ENCODE peak calls at places on chromosomes 11 and 22, in nine cellular contexts. L is HCT116; F is sigmoid colon; R is lower leg skin; S is HFFc6; U is CD4-positive, alpha-beta T cell; J is fibroblast of pulmonary artery; W is upper lobe of right lung; Y is astrocyte of the cerebellum. C is an unnamed sample.

GRCh38 chr22:39315389-39315788 is 4.0 kb downstream of the RPL3 start:
- DNase-seq in Y (no peak), J (no peak), L (no peak), U (no peak), W (no peak), R (no peak), S (no peak), F (no peak), C (no peak)

GRCh38 chr11:66854231-66854661 is 2.6 kb upstream of the LRFN4 start:
- DNase-seq in L (no peak), W (peak), Y (no peak), U (no peak), F (no peak), J (no peak), S (no peak), R (no peak), C (peak)

GRCh38 chr11:6626971-6627761 is 7.9 kb upstream of the TPP1 start:
- DNase-seq in Y (no peak), J (no peak), S (no peak), W (no peak), F (no peak), R (peak), U (no peak), L (no peak), C (no peak)

GRCh38 chr22:19974233-19974861 is 32.7 kb upstream of the TXNRD2 start:
- DNase-seq in J (peak), Y (no peak), F (no peak), L (peak), R (no peak), W (no peak), S (peak), U (no peak), C (no peak)

GRCh38 chr22:35752833-35753189 is 35.1 kb downstream of the APOL5 start:
- DNase-seq in U (no peak), J (no peak), Y (no peak), L (no peak), R (no peak), W (no peak), F (no peak), S (no peak), C (no peak)

GRCh38 chr11:68950776-68951175 is 30.0 kb downstream of the MRGPRD start:
- DNase-seq in J (no peak), U (no peak), W (no peak), S (no peak), L (no peak), R (no peak), Y (no peak), F (no peak), C (no peak)

GRCh38 chr11:65426839-65427690 is 4.5 kb downstream of the NEAT1 start:
- DNase-seq in Y (no peak), F (peak), J (peak), U (peak), W (peak), L (peak), R (peak), S (peak), C (peak)

GRCh38 chr11:34466802-34467488 is 28.2 kb downstream of the CAT start:
- DNase-seq in F (no peak), Y (no peak), U (no peak), J (peak), S (no peak), W (no peak), R (no peak), L (no peak), C (no peak)

GRCh38 chr11:86740628-86741488 is 59.5 kb upstream of the PRSS23 start:
- DNase-seq in J (peak), L (peak), R (no peak), F (peak), Y (peak), W (no peak), S (peak), U (no peak), C (peak)

GRCh38 chr11:70618471-70619101 is 220.3 kb downstream of the CTTN start:
- DNase-seq in F (no peak), S (no peak), R (no peak), J (no peak), W (no peak), L (no peak), U (no peak), Y (no peak), C (no peak)

GRCh38 chr22:46686221-46686872 is 51.7 kb downstream of the CERK start:
- DNase-seq in Y (no peak), F (no peak), U (no peak), S (no peak), R (no peak), W (no peak), L (no peak), J (no peak), C (no peak)

GRCh38 chr11:132256621-132257227 is 886.3 kb downstream of the NTM start:
- DNase-seq in R (peak), U (no peak), J (no peak), F (no peak), L (no peak), Y (no peak), W (no peak), S (no peak), C (no peak)

GRCh38 chr22:41382610-41383009 is 868 bp downstream of the TEF start:
- DNase-seq in L (no peak), J (no peak), U (no peak), Y (no peak), F (no peak), R (peak), W (no peak), S (no peak), C (no peak)

GRCh38 chr22:45957826-45958225 is 19.1 kb downstream of the WNT7B start:
- DNase-seq in S (no peak), L (no peak), Y (no peak), W (no peak), F (no peak), U (no peak), J (no peak), R (no peak), C (no peak)

GRCh38 chr11:17578296-17578695 is 31.2 kb downstream of the OTOG start:
- DNase-seq in R (peak), U (no peak), F (no peak), S (no peak), J (no peak), Y (no peak), W (no peak), L (no peak), C (peak)

GRCh38 chr11:1749020-1749758 is 1.2 kb downstream of the IFITM10 start:
- DNase-seq in R (peak), Y (no peak), F (no peak), L (no peak), S (no peak), U (no peak), J (no peak), W (peak), C (peak)

GRCh38 chr22:47548953-47549740 is 786.7 kb downstream of the TBC1D22A start:
- DNase-seq in J (no peak), R (peak), Y (no peak), S (no peak), F (no peak), L (no peak), W (no peak), U (no peak), C (no peak)

GRCh38 chr22:40605676-40606250 is 30.8 kb downstream of the MRTFA start:
- DNase-seq in F (no peak), Y (no peak), U (no peak), L (no peak), W (no peak), J (peak), S (peak), R (no peak), C (no peak)

GRCh38 chr22:24176630-24177029 is 4.7 kb upstream of the SUSD2 start:
- DNase-seq in U (no peak), R (no peak), Y (no peak), L (no peak), W (no peak), S (no peak), F (peak), J (no peak), C (no peak)

GRCh38 chr22:42284230-42284591 is 13.8 kb upstream of the TCF20 start:
- DNase-seq in R (no peak), F (no peak), Y (no peak), S (no peak), L (no peak), W (no peak), U (no peak), J (no peak), C (no peak)

GRCh38 chr11:122157540-122158173 is 41.6 kb upstream of the BLID start:
- DNase-seq in L (no peak), S (no peak), U (no peak), R (no peak), W (no peak), J (no peak), Y (no peak), F (no peak), C (no peak)

GRCh38 chr11:35927730-35928129 is 16.1 kb upstream of the LDLRAD3 start:
- DNase-seq in U (no peak), S (no peak), J (peak), W (peak), R (peak), Y (no peak), L (no peak), F (peak), C (peak)

GRCh38 chr11:70488171-70488570 is 89.8 kb downstream of the CTTN start:
- DNase-seq in R (no peak), Y (no peak), W (no peak), L (no peak), J (no peak), F (no peak), S (no peak), U (no peak), C (no peak)

GRCh38 chr22:29061773-29062172 is at the start of gene C22orf31:
- DNase-seq in R (no peak), J (no peak), U (no peak), S (no peak), W (no peak), L (no peak), Y (no peak), F (peak), C (no peak)

GRCh38 chr11:128172046-128172878 is 415.1 kb downstream of the ETS1 start:
- DNase-seq in J (peak), W (peak), U (peak), F (peak), L (peak), Y (peak), S (peak), R (peak), C (peak)

GRCh38 chr11:9315078-9315688 is 790 bp upstream of the TMEM41B start:
- DNase-seq in W (no peak), U (no peak), S (no peak), J (no peak), F (no peak), Y (no peak), R (peak), L (no peak), C (no peak)
- TF ChIP-seq CTCF in W (no peak), U (no peak), S (no peak), J (no peak), F (no peak), Y (no peak), R (no peak), L (no peak), C (peak)

GRCh38 chr11:45847908-45848316 is 637 bp downstream of the CRY2 start:
- DNase-seq in L (no peak), J (peak), F (peak), U (peak), W (peak), Y (no peak), S (peak), R (peak), C (no peak)
- TF ChIP-seq CTCF in L (no peak), J (peak), F (peak), U (no peak), W (peak), Y (peak), S (peak), R (no peak), C (no peak)

GRCh38 chr11:123822591-123822990 is 16.4 kb upstream of the OR6M1 start:
- DNase-seq in U (no peak), S (no peak), F (no peak), W (no peak), Y (no peak), R (no peak), J (peak), L (no peak), C (no peak)
- TF ChIP-seq CTCF in U (no peak), S (no peak), F (no peak), W (no peak), Y (no peak), R (no peak), J (no peak), L (no peak), C (no peak)

GRCh38 chr11:118156531-118157185 is 4.0 kb upstream of the SCN4B start:
- DNase-seq in L (no peak), F (no peak), J (no peak), S (no peak), Y (no peak), R (no peak), U (no peak), W (no peak), C (no peak)
- TF ChIP-seq CTCF in L (no peak), F (no peak), J (no peak), S (peak), Y (no peak), R (no peak), U (no peak), W (no peak), C (no peak)

GRCh38 chr11:43557553-43558031 is 122.9 kb upstream of the HSD17B12 start:
- DNase-seq in L (no peak), F (no peak), W (no peak), J (peak), R (peak), Y (no peak), S (no peak), U (no peak), C (no peak)
- TF ChIP-seq CTCF in L (no peak), F (no peak), W (peak), J (peak), R (no peak), Y (peak), S (peak), U (no peak), C (no peak)

GRCh38 chr11:26834601-26835000 is 112.7 kb upstream of the SLC5A12 start:
- DNase-seq in R (no peak), U (no peak), W (no peak), F (no peak), S (no peak), J (no peak), Y (no peak), L (no peak), C (no peak)
- TF ChIP-seq CTCF in R (no peak), U (no peak), W (no peak), F (no peak), S (no peak), J (no peak), Y (no peak), L (no peak), C (no peak)

DNA sequence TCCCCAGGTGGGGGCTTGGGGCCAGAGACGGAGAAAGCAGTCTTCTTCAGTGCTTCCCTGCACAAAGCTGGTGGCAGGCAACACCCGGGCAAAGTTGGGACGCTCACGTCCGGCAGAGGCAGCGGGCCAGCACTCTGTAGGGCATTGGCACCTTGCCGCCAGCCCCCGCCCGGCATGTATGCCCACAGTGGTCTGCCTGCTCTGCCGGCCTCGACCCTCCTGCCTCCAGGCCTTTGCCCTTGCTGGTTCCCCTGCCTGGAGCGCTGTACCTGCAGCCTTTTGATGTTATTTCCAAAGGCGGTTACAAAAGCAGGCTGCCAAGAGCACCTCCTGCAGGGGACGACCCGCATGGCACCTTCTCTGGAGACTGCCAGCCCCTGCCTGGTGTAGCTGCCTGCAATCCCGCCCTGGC is 56.5 kb upstream of the SHISAL1 start:
- DNase-seq in F (peak), S (no peak), W (peak), J (no peak), Y (no peak), U (no peak), L (no peak), R (no peak), C (peak)
- TF ChIP-seq CTCF in F (no peak), S (peak), W (no peak), J (peak), Y (peak), U (no peak), L (no peak), R (no peak), C (no peak)

DNA sequence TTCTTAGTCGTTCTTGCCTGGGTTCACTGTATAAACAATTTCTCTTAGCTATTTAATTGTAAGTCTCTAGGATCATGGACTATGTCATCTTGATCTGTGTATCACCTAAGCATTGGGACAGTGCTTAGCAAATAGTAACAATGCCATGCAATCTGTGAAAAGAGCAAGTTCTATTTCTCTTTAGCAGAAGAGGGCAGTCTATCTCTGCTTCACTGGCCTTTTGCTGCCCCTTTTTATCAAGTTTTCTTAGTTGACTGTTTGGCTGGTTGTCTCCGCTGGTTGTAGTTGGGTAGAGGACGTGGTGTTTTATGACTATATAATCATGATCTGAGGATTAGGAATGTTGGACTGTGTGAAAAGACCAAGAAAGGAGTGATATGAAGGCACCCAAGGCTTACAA is 315.0 kb downstream of the JRKL start:
- DNase-seq in Y (no peak), R (no peak), J (peak), S (no peak), U (no peak), F (no peak), W (no peak), L (no peak), C (no peak)
- TF ChIP-seq CTCF in Y (no peak), R (no peak), J (peak), S (peak), U (no peak), F (no peak), W (no peak), L (no peak), C (no peak)

GRCh38 chr11:46669606-46670243 is 30.7 kb downstream of the ARHGAP1 start:
- DNase-seq in Y (no peak), W (peak), J (no peak), S (no peak), U (no peak), F (peak), R (peak), L (no peak), C (no peak)
- TF ChIP-seq CTCF in Y (peak), W (peak), J (peak), S (peak), U (no peak), F (no peak), R (no peak), L (peak), C (peak)

GRCh38 chr22:22446527-22446926 is 62.0 kb downstream of the ZNF280B start:
- DNase-seq in S (no peak), U (no peak), J (no peak), W (no peak), R (no peak), L (no peak), Y (no peak), F (no peak), C (no peak)

GRCh38 chr22:22452996-22453686 is 55.4 kb downstream of the ZNF280B start:
- DNase-seq in R (no peak), W (no peak), L (no peak), J (no peak), U (no peak), Y (no peak), F (no peak), S (no peak), C (no peak)

GRCh38 chr22:22452211-22452610 is 56.3 kb downstream of the ZNF280B start:
- DNase-seq in W (no peak), J (no peak), L (no peak), U (no peak), R (no peak), S (no peak), F (no peak), Y (no peak), C (no peak)

GRCh38 chr22:22449819-22450218 is 58.7 kb downstream of the ZNF280B start:
- DNase-seq in R (no peak), L (no peak), W (no peak), Y (no peak), U (no peak), J (no peak), F (no peak), S (no peak), C (no peak)

GRCh38 chr22:22450343-22450839 is 58.2 kb downstream of the ZNF280B start:
- DNase-seq in R (no peak), U (no peak), S (no peak), L (no peak), J (no peak), F (peak), Y (no peak), W (no peak), C (peak)
- TF ChIP-seq CTCF in R (no peak), U (no peak), S (no peak), L (no peak), J (no peak), F (no peak), Y (no peak), W (no peak), C (no peak)

C was measured in CD14-positive monocyte.